ENCODE peak calls at places on chromosomes 12 and 14, in five cellular contexts. H, N, E, L and X are unnamed samples.

GRCh38 chr14:68548194-68549056 is 244.4 kb downstream of the ZFP36L1 start:
- DNase-seq in E (peak), L (peak), N (peak), H (peak), X (no peak)

GRCh38 chr12:19171731-19172130 is 42.2 kb downstream of the PLEKHA5 start:
- DNase-seq in N (no peak), E (no peak), L (peak), H (peak), X (no peak)

GRCh38 chr14:83826838-83827237 is 1703.1 kb upstream of the FLRT2 start:
- DNase-seq in N (no peak), E (no peak), L (peak), H (peak), X (no peak)

GRCh38 chr12:1391722-1392121 is 202.7 kb downstream of the FBXL14 start:
- DNase-seq in L (no peak), E (no peak), N (no peak), H (no peak), X (no peak)

GRCh38 chr14:102870994-102871831 is 51.2 kb upstream of the AMN start:
- DNase-seq in L (no peak), E (no peak), H (no peak), N (no peak), X (no peak)

GRCh38 chr12:45435945-45436710 is 220.2 kb downstream of the ANO6 start:
- DNase-seq in N (no peak), H (no peak), E (no peak), L (peak), X (no peak)

GRCh38 chr12:50024804-50025186 is 499 bp downstream of the RACGAP1 start:
- DNase-seq in L (peak), E (no peak), H (peak), N (no peak), X (no peak)

GRCh38 chr14:103519837-103520212 is 2.8 kb downstream of the CKB start:
- DNase-seq in E (no peak), H (no peak), L (no peak), N (no peak), X (no peak)

GRCh38 chr14:91144425-91145145 is 30.7 kb downstream of the DGLUCY start:
- DNase-seq in E (no peak), H (peak), N (no peak), L (no peak), X (no peak)

GRCh38 chr12:25550186-25550585 is 2.9 kb downstream of the LMNTD1 start:
- DNase-seq in H (peak), L (peak), E (no peak), N (peak), X (no peak)

GRCh38 chr14:95068521-95068920 is 88.8 kb downstream of the DICER1 start:
- DNase-seq in N (no peak), L (no peak), H (no peak), E (no peak), X (no peak)

GRCh38 chr14:34081576-34082136 is 130.8 kb upstream of the EGLN3 start:
- DNase-seq in L (peak), N (no peak), E (no peak), H (peak), X (no peak)

GRCh38 chr12:3398196-3398789 is 92.7 kb upstream of the PRMT8 start:
- DNase-seq in L (no peak), H (no peak), E (peak), N (no peak), X (peak)

GRCh38 chr12:87943666-87944065 is 85.5 kb downstream of the C12orf50 start:
- DNase-seq in E (no peak), N (no peak), L (no peak), H (no peak), X (no peak)

GRCh38 chr12:109154485-109155438 is 38.4 kb downstream of the ACACB start:
- DNase-seq in L (peak), H (peak), E (no peak), N (peak), X (no peak)

GRCh38 chr12:4472045-4472444 is 26.4 kb upstream of the FGF6 start:
- DNase-seq in L (no peak), E (no peak), N (no peak), H (no peak), X (no peak)